ENCODE peak calls at places on chromosomes 6 and 20, in four cellular contexts. P is mammary epithelial cell, S is psoas muscle, Z is fibroblast of pulmonary artery. M is an unnamed sample.

GRCh38 chr20:57103146-57103800 is 163.2 kb downstream of the BMP7 start:
- DNase-seq in S (no peak), Z (no peak), P (no peak), M (no peak)

GRCh38 chr6:20631525-20631924 is 97.3 kb downstream of the CDKAL1 start:
- DNase-seq in S (no peak), Z (peak; percentile 24), P (no peak), M (no peak)

GRCh38 chr6:158448856-158449255 is 111.0 kb upstream of the TMEM181 start:
- DNase-seq in P (no peak), S (no peak), Z (no peak), M (no peak)

GRCh38 chr6:91094341-91094740 is 507.5 kb upstream of the MAP3K7 start:
- DNase-seq in S (no peak), Z (no peak), P (no peak), M (no peak)

GRCh38 chr6:4381379-4381778 is 246.0 kb upstream of the ECI2 start:
- DNase-seq in P (no peak), S (no peak), Z (peak; percentile 96), M (no peak)

GRCh38 chr20:24149881-24150307 is 161.3 kb upstream of the GGTLC1 start:
- DNase-seq in Z (no peak), S (no peak), P (no peak), M (no peak)

GRCh38 chr6:142187209-142187608 is 40.1 kb downstream of the VTA1 start:
- DNase-seq in Z (peak; percentile 78), S (peak; percentile 55), P (no peak), M (no peak)

GRCh38 chr6:137165375-137166246 is 7.8 kb downstream of the IL22RA2 start:
- DNase-seq in Z (no peak), P (peak; percentile 25), S (no peak), M (no peak)

GRCh38 chr6:118708055-118708454 is 56.7 kb upstream of the CEP85L start:
- DNase-seq in Z (peak; percentile 19), P (no peak), S (no peak), M (no peak)

GRCh38 chr6:52227495-52227894 is 16.8 kb downstream of the IL17F start:
- DNase-seq in Z (no peak), S (no peak), P (no peak), M (no peak)

GRCh38 chr20:32820000-32820697 is 395 bp downstream of the MAPRE1 start:
- DNase-seq in P (no peak), S (peak; percentile 89), Z (peak; percentile 56), M (peak; percentile 35)

GRCh38 chr6:8277769-8278168 is 157.6 kb downstream of the SLC35B3 start:
- DNase-seq in P (no peak), Z (no peak), S (no peak), M (no peak)

GRCh38 chr6:142236686-142237085 is 65.1 kb upstream of the ADGRG6 start:
- DNase-seq in P (no peak), Z (no peak), S (no peak), M (no peak)

GRCh38 chr20:53582574-53583351 is 10.9 kb downstream of the ZNF217 start:
- DNase-seq in P (peak; percentile 98), S (no peak), Z (peak; percentile 97), M (no peak)

GRCh38 chr6:165447141-165447540 is 137.7 kb upstream of the C6orf118 start:
- DNase-seq in P (no peak), Z (no peak), S (no peak), M (no peak)

GRCh38 chr20:46213946-46214830 is 94.1 kb downstream of the CDH22 start:
- DNase-seq in P (no peak), S (peak; percentile 86), Z (no peak), M (no peak)

GRCh38 chr6:13769034-13769654 is 45.2 kb downstream of the MCUR1 start:
- DNase-seq in S (no peak), Z (no peak), P (no peak), M (no peak)

GRCh38 chr6:13765570-13765969 is 48.8 kb downstream of the MCUR1 start:
- DNase-seq in Z (no peak), S (no peak), P (peak; percentile 22), M (no peak)

GRCh38 chr6:13764996-13765395 is 49.4 kb downstream of the MCUR1 start:
- DNase-seq in Z (no peak), S (no peak), P (no peak), M (no peak)

GRCh38 chr6:13766201-13766634 is 48.1 kb downstream of the MCUR1 start:
- DNase-seq in Z (peak; percentile 36), S (no peak), P (peak; percentile 54), M (no peak)

DNA sequence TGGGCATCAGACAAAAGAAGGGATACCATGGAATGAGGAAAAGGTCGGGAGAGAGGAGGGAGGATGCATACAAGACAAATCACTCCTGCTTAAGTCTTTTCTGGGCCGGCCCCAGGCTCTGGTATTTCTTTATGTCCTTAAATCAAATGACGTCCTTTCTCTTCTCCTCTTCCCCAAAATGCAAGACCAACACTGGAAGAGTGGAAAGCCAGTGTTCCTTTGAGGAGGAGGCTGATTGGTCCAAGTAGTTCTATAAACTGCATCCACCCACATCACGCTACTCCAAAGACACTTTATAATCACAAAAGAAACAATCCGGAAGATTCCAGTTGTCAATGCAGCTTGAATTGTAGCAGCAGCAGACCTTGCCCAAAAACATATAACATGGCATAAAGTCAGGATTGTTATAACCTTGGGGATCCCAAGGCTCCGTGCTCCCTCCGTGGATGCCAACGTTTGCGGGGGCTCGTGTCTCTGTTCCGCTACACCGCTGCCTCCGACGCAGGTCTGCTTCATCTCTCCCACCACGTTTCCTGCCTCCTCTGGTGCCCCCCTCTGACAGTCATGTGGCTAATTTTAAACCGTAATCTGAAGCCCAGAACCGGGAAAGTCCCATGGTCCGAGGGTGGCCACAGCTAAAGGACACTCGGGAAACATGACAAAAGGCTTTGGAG is 47.1 kb downstream of the MCUR1 start:
- DNase-seq in S (peak; percentile 70), P (no peak), Z (peak; percentile 31), M (no peak)
- TF ChIP-seq CTCF in S (no peak), P (no peak), Z (peak; percentile 8), M (no peak)

GRCh38 chr6:33959661-33960344 is 156.0 kb upstream of the MLN start:
- DNase-seq in S (no peak), Z (no peak), P (peak; percentile 10), M (no peak)

GRCh38 chr6:33960345-33961313 is 156.8 kb upstream of the MLN start:
- DNase-seq in Z (no peak), P (peak; percentile 40), S (no peak), M (no peak)

GRCh38 chr6:33957391-33958207 is 153.8 kb upstream of the MLN start:
- DNase-seq in Z (no peak), S (no peak), P (no peak), M (no peak)

GRCh38 chr6:33958208-33958862 is 154.5 kb upstream of the MLN start:
- DNase-seq in Z (no peak), P (no peak), S (no peak), M (no peak)

DNA sequence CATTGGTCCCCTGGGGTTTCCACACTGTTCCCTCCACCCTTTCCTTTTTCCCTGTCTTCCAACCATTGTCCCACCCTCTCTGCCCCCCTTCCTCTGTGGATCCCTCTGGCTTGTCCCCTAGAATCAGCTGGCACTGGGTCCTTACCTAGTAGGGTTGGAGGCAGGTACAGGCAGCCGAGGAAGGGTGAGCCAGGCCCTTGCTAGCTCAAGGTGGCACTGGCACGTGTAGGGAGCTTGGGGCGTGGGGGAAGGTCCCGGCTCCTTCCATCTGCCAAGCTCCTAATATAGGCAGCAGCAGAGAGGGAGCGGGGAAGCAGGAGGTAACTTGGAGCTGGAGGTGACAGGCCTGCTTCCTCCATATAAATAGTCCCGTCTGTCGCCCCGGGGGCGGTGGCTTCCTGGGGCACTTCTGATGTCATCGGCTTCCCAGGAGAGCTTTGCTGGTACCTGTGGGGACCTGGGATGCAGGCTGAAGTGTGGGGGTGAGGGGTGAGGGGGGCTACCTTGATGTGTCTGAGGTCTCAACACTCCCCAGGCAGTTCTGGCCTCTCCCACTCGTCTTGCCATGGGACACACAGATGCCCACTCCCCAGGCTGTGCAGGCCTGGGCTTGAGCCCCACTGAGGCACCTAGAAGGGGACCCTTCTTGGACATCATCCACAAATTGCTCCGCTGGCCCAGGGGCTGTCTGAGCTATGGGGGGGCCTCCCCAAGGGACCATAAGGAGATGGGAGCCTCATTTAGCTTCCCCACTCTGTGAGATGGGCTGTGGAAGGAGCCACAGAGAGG is 155.3 kb upstream of the MLN start:
- DNase-seq in Z (no peak), P (no peak), S (no peak), M (no peak)
- TF ChIP-seq CTCF in Z (no peak), P (no peak), S (no peak), M (no peak)

DNA sequence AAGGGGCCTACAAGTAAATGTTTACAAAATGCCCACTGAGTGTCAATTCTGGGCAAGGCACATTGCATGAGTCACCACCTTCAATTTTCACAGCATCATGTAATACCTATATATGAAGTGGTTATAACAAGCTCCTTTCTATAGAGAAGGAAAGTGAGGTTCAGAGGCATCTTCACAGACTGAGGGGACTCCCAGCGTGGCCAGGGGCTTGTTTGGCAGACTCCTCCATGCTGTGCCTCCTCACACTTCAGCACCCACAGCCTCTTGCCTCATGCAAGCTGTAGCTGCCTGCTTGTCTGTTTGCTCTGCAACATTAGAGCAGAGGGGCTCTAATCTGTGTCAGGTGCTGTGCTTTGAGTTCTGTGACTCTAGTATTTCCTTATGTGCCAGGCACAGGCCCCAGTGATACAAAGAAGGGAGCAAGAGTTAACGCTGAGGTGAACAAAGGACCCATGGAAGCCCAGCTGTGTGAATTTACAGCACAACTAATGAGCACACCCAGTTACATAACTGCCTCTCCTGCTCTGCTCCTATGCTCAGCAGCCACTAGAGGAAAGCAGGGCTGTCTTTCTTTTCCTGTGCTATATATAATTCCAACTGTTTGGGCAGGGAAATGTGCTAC is 72.3 kb downstream of the ZHX3 start:
- DNase-seq in P (no peak), Z (peak; percentile 53), S (no peak), M (no peak)
- TF ChIP-seq CTCF in P (no peak), Z (peak; percentile 39), S (peak; percentile 25), M (no peak)

DNA sequence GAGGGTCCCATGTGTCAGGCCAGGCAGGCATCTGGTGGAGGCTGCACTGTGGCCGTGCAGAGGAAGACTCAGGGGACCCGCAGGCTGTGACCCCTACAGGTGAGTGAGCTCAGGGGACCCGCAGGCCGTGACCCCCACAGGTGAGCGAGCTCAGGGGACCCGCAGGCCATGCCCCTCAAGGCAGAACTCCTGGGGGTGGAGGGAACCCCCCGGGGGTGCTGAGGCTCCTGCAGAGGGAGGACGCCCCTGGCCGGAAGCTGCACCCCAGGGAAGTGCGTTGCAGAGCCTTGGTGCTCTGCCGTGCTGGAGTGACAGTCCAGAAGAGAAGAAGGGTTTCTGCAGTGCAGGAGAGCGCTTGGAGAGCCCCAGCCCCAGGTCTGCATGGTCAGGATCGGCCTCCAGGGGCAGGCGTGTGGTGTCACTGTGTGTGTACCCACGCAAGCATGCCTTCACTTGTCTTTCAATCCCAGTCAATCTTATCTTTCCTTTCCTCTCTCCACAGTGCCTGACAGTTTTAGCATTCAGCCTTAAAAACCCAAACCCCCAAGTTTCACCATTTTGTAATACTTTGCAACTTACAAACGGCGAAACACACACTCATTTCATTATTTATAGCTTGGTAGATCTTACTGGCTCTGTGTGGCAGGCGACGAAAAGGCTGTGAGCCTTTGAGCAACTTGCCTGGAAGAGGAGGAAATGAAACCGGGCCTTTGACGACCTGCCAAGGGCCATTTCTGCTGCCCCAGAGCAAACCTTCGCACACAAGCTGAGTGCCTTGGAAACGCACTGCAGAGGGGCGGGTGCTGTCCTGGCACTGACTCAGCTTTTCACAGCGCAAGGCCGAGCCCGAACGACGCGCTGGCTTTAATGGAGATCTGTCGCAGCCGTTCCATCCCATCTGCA is 101.4 kb upstream of the AGPAT4 start:
- DNase-seq in S (peak; percentile 81), Z (no peak), P (peak; percentile 54), M (peak; percentile 77)
- TF ChIP-seq CTCF in S (peak; percentile 8), Z (peak; percentile 10), P (peak; percentile 60), M (peak; percentile 38)